ENCODE peak calls at places on chromosome 7, in six cellular contexts. One of them, this sample, is unnamed.

GRCh38 chr7:106779877-106780276 is 85.2 kb upstream of the PIK3CG start:
- DNase-seq in endothelial cell: peak; percentile 9
- DNase-seq in right lobe of liver: peak; percentile 74
- DNase-seq in esophagus muscularis mucosa: no peak
- DNase-seq in IMR-90: no peak
- DNase-seq in mucosa of descending colon: peak; percentile 70
- DNase-seq in this sample: peak; percentile 13

GRCh38 chr7:50446542-50446960 is 3.6 kb downstream of the FIGNL1 start:
- DNase-seq in endothelial cell: no peak
- DNase-seq in right lobe of liver: no peak
- DNase-seq in esophagus muscularis mucosa: no peak
- DNase-seq in IMR-90: peak; percentile 76
- DNase-seq in mucosa of descending colon: no peak
- DNase-seq in this sample: no peak

GRCh38 chr7:10924370-10924769 is 49.3 kb upstream of the PHF14 start:
- DNase-seq in endothelial cell: no peak
- DNase-seq in right lobe of liver: no peak
- DNase-seq in esophagus muscularis mucosa: no peak
- DNase-seq in IMR-90: no peak
- DNase-seq in mucosa of descending colon: no peak
- DNase-seq in this sample: no peak

GRCh38 chr7:39894904-39895303 is 55.2 kb upstream of the CDK13 start:
- DNase-seq in endothelial cell: no peak
- DNase-seq in right lobe of liver: no peak
- DNase-seq in esophagus muscularis mucosa: no peak
- DNase-seq in IMR-90: peak; percentile 13
- DNase-seq in mucosa of descending colon: no peak
- DNase-seq in this sample: no peak

GRCh38 chr7:4951903-4952636 is 6.9 kb downstream of the MMD2 start:
- DNase-seq in endothelial cell: peak; percentile 36
- DNase-seq in right lobe of liver: no peak
- DNase-seq in esophagus muscularis mucosa: no peak
- DNase-seq in IMR-90: peak; percentile 10
- DNase-seq in mucosa of descending colon: no peak
- DNase-seq in this sample: peak; percentile 62

GRCh38 chr7:112204072-112204775 is 2.0 kb downstream of the DOCK4 start:
- DNase-seq in endothelial cell: peak; percentile 11
- DNase-seq in right lobe of liver: no peak
- DNase-seq in esophagus muscularis mucosa: no peak
- DNase-seq in IMR-90: no peak
- DNase-seq in mucosa of descending colon: no peak
- DNase-seq in this sample: peak; percentile 16

GRCh38 chr7:151185762-151186639 is 1.0 kb downstream of the ASB10 start:
- DNase-seq in endothelial cell: no peak
- DNase-seq in right lobe of liver: no peak
- DNase-seq in esophagus muscularis mucosa: no peak
- DNase-seq in IMR-90: no peak
- DNase-seq in mucosa of descending colon: no peak
- DNase-seq in this sample: no peak

GRCh38 chr7:76292206-76292573 is 10.3 kb upstream of the HSPB1 start:
- DNase-seq in endothelial cell: no peak
- DNase-seq in right lobe of liver: no peak
- DNase-seq in esophagus muscularis mucosa: no peak
- DNase-seq in IMR-90: no peak
- DNase-seq in mucosa of descending colon: no peak
- DNase-seq in this sample: no peak

GRCh38 chr7:2273866-2274265 is 31.8 kb downstream of the NUDT1 start:
- DNase-seq in endothelial cell: no peak
- DNase-seq in right lobe of liver: no peak
- DNase-seq in esophagus muscularis mucosa: no peak
- DNase-seq in IMR-90: no peak
- DNase-seq in mucosa of descending colon: no peak
- DNase-seq in this sample: no peak

GRCh38 chr7:107392811-107393210 is 77.0 kb upstream of the GPR22 start:
- DNase-seq in endothelial cell: no peak
- DNase-seq in right lobe of liver: no peak
- DNase-seq in esophagus muscularis mucosa: no peak
- DNase-seq in IMR-90: no peak
- DNase-seq in mucosa of descending colon: no peak
- DNase-seq in this sample: no peak

GRCh38 chr7:137838706-137839315 is 8.0 kb downstream of the DGKI start:
- DNase-seq in endothelial cell: no peak
- DNase-seq in right lobe of liver: no peak
- DNase-seq in esophagus muscularis mucosa: no peak
- DNase-seq in IMR-90: no peak
- DNase-seq in mucosa of descending colon: no peak
- DNase-seq in this sample: peak; percentile 32

GRCh38 chr7:76383089-76383944 is 24.5 kb upstream of the YWHAG start:
- DNase-seq in endothelial cell: no peak
- DNase-seq in right lobe of liver: no peak
- DNase-seq in esophagus muscularis mucosa: no peak
- DNase-seq in IMR-90: no peak
- DNase-seq in mucosa of descending colon: no peak
- DNase-seq in this sample: no peak

GRCh38 chr7:1856161-1856965 is 186.3 kb downstream of the ELFN1 start:
- DNase-seq in endothelial cell: no peak
- DNase-seq in right lobe of liver: peak; percentile 38
- DNase-seq in esophagus muscularis mucosa: no peak
- DNase-seq in IMR-90: no peak
- DNase-seq in mucosa of descending colon: peak; percentile 33
- DNase-seq in this sample: peak; percentile 10

GRCh38 chr7:149171894-149172533 is 23.3 kb upstream of the ZNF282 start:
- DNase-seq in endothelial cell: no peak
- DNase-seq in right lobe of liver: no peak
- DNase-seq in esophagus muscularis mucosa: no peak
- DNase-seq in IMR-90: peak; percentile 63
- DNase-seq in mucosa of descending colon: no peak
- DNase-seq in this sample: no peak

GRCh38 chr7:71777278-71777677 is 634.9 kb downstream of the CALN1 start:
- DNase-seq in endothelial cell: no peak
- DNase-seq in right lobe of liver: no peak
- DNase-seq in esophagus muscularis mucosa: peak; percentile 75
- DNase-seq in IMR-90: no peak
- DNase-seq in mucosa of descending colon: no peak
- DNase-seq in this sample: no peak

GRCh38 chr7:41038211-41038610 is 664.7 kb downstream of the INHBA start:
- DNase-seq in endothelial cell: no peak
- DNase-seq in right lobe of liver: no peak
- DNase-seq in esophagus muscularis mucosa: peak; percentile 84
- DNase-seq in IMR-90: no peak
- DNase-seq in mucosa of descending colon: no peak
- DNase-seq in this sample: no peak

GRCh38 chr7:64888561-64888900 is 14.5 kb upstream of the ZNF273 start:
- DNase-seq in endothelial cell: peak; percentile 17
- DNase-seq in right lobe of liver: no peak
- DNase-seq in esophagus muscularis mucosa: peak; percentile 88
- DNase-seq in IMR-90: no peak
- DNase-seq in mucosa of descending colon: no peak
- DNase-seq in this sample: peak; percentile 18

GRCh38 chr7:96276019-96276418 is 45.9 kb downstream of the SLC25A13 start:
- DNase-seq in endothelial cell: no peak
- DNase-seq in right lobe of liver: no peak
- DNase-seq in esophagus muscularis mucosa: no peak
- DNase-seq in IMR-90: no peak
- DNase-seq in mucosa of descending colon: no peak
- DNase-seq in this sample: no peak

GRCh38 chr7:152330827-152331226 is 105.0 kb downstream of the KMT2C start:
- DNase-seq in endothelial cell: no peak
- DNase-seq in right lobe of liver: no peak
- DNase-seq in esophagus muscularis mucosa: no peak
- DNase-seq in IMR-90: no peak
- DNase-seq in mucosa of descending colon: no peak
- DNase-seq in this sample: no peak

GRCh38 chr7:117689421-117689820 is 183.8 kb downstream of the CTTNBP2 start:
- DNase-seq in endothelial cell: no peak
- DNase-seq in right lobe of liver: no peak
- DNase-seq in esophagus muscularis mucosa: no peak
- DNase-seq in IMR-90: no peak
- DNase-seq in mucosa of descending colon: no peak
- DNase-seq in this sample: no peak

GRCh38 chr7:88020953-88021650 is 87.1 kb downstream of the ADAM22 start:
- DNase-seq in endothelial cell: no peak
- DNase-seq in right lobe of liver: no peak
- DNase-seq in esophagus muscularis mucosa: no peak
- DNase-seq in IMR-90: no peak
- DNase-seq in mucosa of descending colon: no peak
- DNase-seq in this sample: no peak

GRCh38 chr7:127474457-127474856 is 81.9 kb upstream of the ZNF800 start:
- DNase-seq in endothelial cell: no peak
- DNase-seq in right lobe of liver: no peak
- DNase-seq in esophagus muscularis mucosa: no peak
- DNase-seq in IMR-90: peak; percentile 3
- DNase-seq in mucosa of descending colon: no peak
- DNase-seq in this sample: no peak

GRCh38 chr7:120370954-120371353 is 98.0 kb downstream of the KCND2 start:
- DNase-seq in endothelial cell: no peak
- DNase-seq in right lobe of liver: no peak
- DNase-seq in esophagus muscularis mucosa: no peak
- DNase-seq in IMR-90: no peak
- DNase-seq in mucosa of descending colon: no peak
- DNase-seq in this sample: no peak

GRCh38 chr7:119918185-119918584 is 354.8 kb upstream of the KCND2 start:
- DNase-seq in endothelial cell: no peak
- DNase-seq in right lobe of liver: no peak
- DNase-seq in esophagus muscularis mucosa: no peak
- DNase-seq in IMR-90: no peak
- DNase-seq in mucosa of descending colon: no peak
- DNase-seq in this sample: no peak

GRCh38 chr7:123114288-123114687 is 85.5 kb downstream of the SLC13A1 start:
- DNase-seq in endothelial cell: no peak
- DNase-seq in right lobe of liver: no peak
- DNase-seq in esophagus muscularis mucosa: no peak
- DNase-seq in IMR-90: no peak
- DNase-seq in mucosa of descending colon: no peak
- DNase-seq in this sample: no peak

GRCh38 chr7:80781561-80781979 is 137.3 kb downstream of the SEMA3C start:
- DNase-seq in endothelial cell: no peak
- DNase-seq in right lobe of liver: no peak
- DNase-seq in esophagus muscularis mucosa: no peak
- DNase-seq in IMR-90: peak; percentile 71
- DNase-seq in mucosa of descending colon: no peak
- DNase-seq in this sample: no peak

GRCh38 chr7:141014523-141015395 is at the start of gene MRPS33:
- DNase-seq in endothelial cell: peak; percentile 94
- DNase-seq in right lobe of liver: peak; percentile 98
- DNase-seq in esophagus muscularis mucosa: peak; percentile 97
- DNase-seq in IMR-90: peak; percentile 94
- DNase-seq in mucosa of descending colon: peak; percentile 96
- DNase-seq in this sample: peak; percentile 92
- TF ChIP-seq CTCF in endothelial cell: no peak
- TF ChIP-seq CTCF in right lobe of liver: peak; percentile 52
- TF ChIP-seq CTCF in esophagus muscularis mucosa: peak; percentile 24
- TF ChIP-seq CTCF in IMR-90: peak; percentile 87
- TF ChIP-seq CTCF in mucosa of descending colon: peak; percentile 22
- TF ChIP-seq CTCF in this sample: no peak

DNA sequence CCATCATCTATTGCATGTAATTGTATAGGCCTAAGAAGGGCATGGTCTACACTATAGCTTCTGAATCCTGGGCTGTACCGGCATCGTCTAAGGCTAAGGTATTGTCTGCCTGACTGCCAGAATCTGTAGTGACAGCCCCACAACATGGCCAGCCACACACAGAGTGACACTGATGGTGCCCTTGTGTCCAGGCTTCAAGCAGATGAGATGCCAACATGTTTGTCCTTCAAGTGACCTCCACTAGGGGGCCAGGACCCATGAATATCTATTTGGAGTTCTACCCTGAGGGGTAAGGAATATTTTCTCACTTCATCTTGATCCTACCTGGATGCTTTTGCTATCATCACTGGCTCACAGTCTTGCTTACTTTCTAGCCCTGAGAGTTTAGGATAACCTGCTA is 1.5 kb downstream of the CYP3A7 start:
- DNase-seq in endothelial cell: peak; percentile 5
- DNase-seq in right lobe of liver: no peak
- DNase-seq in esophagus muscularis mucosa: peak; percentile 64
- DNase-seq in IMR-90: no peak
- DNase-seq in mucosa of descending colon: no peak
- DNase-seq in this sample: peak; percentile 5
- TF ChIP-seq CTCF in endothelial cell: peak; percentile 53
- TF ChIP-seq CTCF in right lobe of liver: no peak
- TF ChIP-seq CTCF in esophagus muscularis mucosa: no peak
- TF ChIP-seq CTCF in IMR-90: no peak
- TF ChIP-seq CTCF in mucosa of descending colon: no peak
- TF ChIP-seq CTCF in this sample: peak; percentile 36

DNA sequence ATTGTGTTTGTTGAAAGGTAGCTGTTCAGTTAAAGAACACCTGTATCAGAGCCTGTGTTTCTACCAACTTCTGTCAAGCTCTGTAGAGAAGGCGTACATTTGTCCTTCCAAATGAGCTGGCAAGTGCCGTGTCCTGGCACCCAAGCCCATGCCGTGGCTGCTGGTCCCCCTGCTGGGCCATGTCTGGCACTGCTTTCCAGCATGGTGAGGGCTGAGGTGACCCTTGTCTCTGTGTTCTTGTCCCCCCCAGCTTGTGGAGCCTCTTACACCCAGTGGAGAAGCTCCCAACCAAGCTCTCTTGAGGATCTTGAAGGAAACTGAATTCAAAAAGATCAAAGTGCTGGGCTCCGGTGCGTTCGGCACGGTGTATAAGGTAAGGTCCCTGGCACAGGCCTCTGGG is 154.9 kb downstream of the EGFR start:
- DNase-seq in endothelial cell: no peak
- DNase-seq in right lobe of liver: no peak
- DNase-seq in esophagus muscularis mucosa: no peak
- DNase-seq in IMR-90: no peak
- DNase-seq in mucosa of descending colon: no peak
- DNase-seq in this sample: no peak
- TF ChIP-seq CTCF in endothelial cell: no peak
- TF ChIP-seq CTCF in right lobe of liver: no peak
- TF ChIP-seq CTCF in esophagus muscularis mucosa: no peak
- TF ChIP-seq CTCF in IMR-90: no peak
- TF ChIP-seq CTCF in mucosa of descending colon: no peak
- TF ChIP-seq CTCF in this sample: no peak

GRCh38 chr7:26078437-26079362 is 73.3 kb upstream of the NFE2L3 start:
- DNase-seq in endothelial cell: peak; percentile 82
- DNase-seq in right lobe of liver: no peak
- DNase-seq in esophagus muscularis mucosa: peak; percentile 93
- DNase-seq in IMR-90: no peak
- DNase-seq in mucosa of descending colon: peak; percentile 81
- DNase-seq in this sample: peak; percentile 87
- TF ChIP-seq CTCF in endothelial cell: no peak
- TF ChIP-seq CTCF in right lobe of liver: peak; percentile 25
- TF ChIP-seq CTCF in esophagus muscularis mucosa: peak; percentile 30
- TF ChIP-seq CTCF in IMR-90: peak; percentile 25
- TF ChIP-seq CTCF in mucosa of descending colon: no peak
- TF ChIP-seq CTCF in this sample: peak; percentile 40

GRCh38 chr7:42247301-42247700 is 10.3 kb upstream of the GLI3 start:
- DNase-seq in endothelial cell: no peak
- DNase-seq in right lobe of liver: no peak
- DNase-seq in esophagus muscularis mucosa: no peak
- DNase-seq in IMR-90: peak; percentile 74
- DNase-seq in mucosa of descending colon: no peak
- DNase-seq in this sample: no peak
- TF ChIP-seq CTCF in endothelial cell: no peak
- TF ChIP-seq CTCF in right lobe of liver: no peak
- TF ChIP-seq CTCF in esophagus muscularis mucosa: peak; percentile 10
- TF ChIP-seq CTCF in IMR-90: peak; percentile 23
- TF ChIP-seq CTCF in mucosa of descending colon: no peak
- TF ChIP-seq CTCF in this sample: no peak

This sample was measured in nephron progenitor cell.